ENCODE peak calls at places on chromosomes 7 and 10, in seven cellular contexts. J is fibroblast of lung, H is colonic mucosa, X is cardiac fibroblast, P is fibroblast of pulmonary artery, F is GM06990, G is Peyer's patch. I is an unnamed sample.
A peak's percentile ranks its signal among the peaks of the same experiment; 100 is the strongest.

GRCh38 chr10:79231908-79232307 is 115.4 kb upstream of the PPIF start:
- DNase-seq in G (no peak), J (no peak), P (no peak), H (no peak), F (no peak), X (no peak), I (no peak)

GRCh38 chr10:107701947-107702346 is 537.4 kb upstream of the SORCS1 start:
- DNase-seq in H (no peak), P (no peak), J (no peak), X (no peak), G (no peak), F (no peak), I (no peak)

GRCh38 chr10:114538544-114538906 is 119.5 kb downstream of the ABLIM1 start:
- DNase-seq in H (peak; percentile 90), P (no peak), G (peak; percentile 88), J (no peak), X (no peak), F (no peak), I (no peak)

GRCh38 chr10:77844713-77845454 is 81.7 kb downstream of the DLG5 start:
- DNase-seq in X (peak; percentile 84), G (peak; percentile 72), J (peak; percentile 91), P (peak; percentile 57), H (peak; percentile 72), F (no peak), I (no peak)

GRCh38 chr7:36303202-36304098 is 86.2 kb upstream of the ANLN start:
- DNase-seq in X (peak; percentile 94), F (no peak), H (peak; percentile 52), G (peak; percentile 64), J (peak; percentile 90), P (peak; percentile 94), I (peak; percentile 87)

GRCh38 chr7:20798081-20798693 is 11.5 kb upstream of the SP8 start:
- DNase-seq in H (peak; percentile 76), G (peak; percentile 65), X (peak; percentile 24), J (peak; percentile 39), P (no peak), F (peak; percentile 60), I (no peak)

GRCh38 chr10:75034131-75034512 is 77.3 kb upstream of the SAMD8 start:
- DNase-seq in F (no peak), P (no peak), G (no peak), X (no peak), J (no peak), H (no peak), I (no peak)

GRCh38 chr10:49446031-49446430 is 50.1 kb upstream of the DRGX start:
- DNase-seq in G (no peak), X (peak; percentile 33), P (peak; percentile 42), H (no peak), J (peak; percentile 56), F (no peak), I (no peak)

GRCh38 chr10:30816812-30817193 is 187.2 kb upstream of the LYZL2 start:
- DNase-seq in X (no peak), F (no peak), G (no peak), P (no peak), H (no peak), J (no peak), I (no peak)

GRCh38 chr7:112630565-112630964 is 149.8 kb downstream of the LSMEM1 start:
- DNase-seq in P (peak; percentile 78), F (no peak), H (no peak), X (peak; percentile 51), G (no peak), J (peak; percentile 7), I (no peak)

DNA sequence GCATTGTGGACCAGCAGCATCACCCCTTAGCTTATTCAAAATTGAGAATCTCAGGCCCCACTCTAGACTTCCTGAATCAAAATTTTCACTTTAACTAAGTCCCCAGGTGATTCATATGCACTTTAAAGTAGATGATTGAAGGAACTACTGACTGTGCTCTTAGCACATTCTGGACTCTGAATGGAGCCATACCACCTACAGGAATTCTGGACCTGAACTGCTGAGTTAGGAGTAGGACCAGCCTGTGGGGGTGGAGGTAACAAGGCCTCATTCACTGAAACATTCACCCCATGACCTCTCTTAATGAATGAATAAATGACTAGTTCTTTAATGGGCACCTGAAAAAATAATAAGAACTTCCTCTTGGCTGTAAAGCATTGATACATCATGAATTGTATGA is 7.3 kb downstream of the PDK4 start:
- DNase-seq in F (no peak), G (no peak), J (no peak), X (no peak), H (no peak), P (no peak), I (no peak)
- H3K4me3 ChIP-seq in F (no peak overlapping the region), G (peak overlapping the region; percentile 73), J (no peak overlapping the region), X (no peak overlapping the region), H (no peak overlapping the region), P (no peak overlapping the region), I (no peak overlapping the region)

GRCh38 chr7:151060113-151060415 is 675 bp downstream of the SLC4A2 start:
- DNase-seq in J (no peak), P (no peak), H (no peak), G (no peak), F (no peak), X (no peak), I (no peak)

GRCh38 chr7:151062111-151062398 is 2.7 kb downstream of the SLC4A2 start:
- DNase-seq in J (no peak), F (no peak), X (no peak), G (no peak), P (no peak), H (no peak), I (no peak)

GRCh38 chr7:151061241-151062110 is 2.1 kb downstream of the SLC4A2 start:
- DNase-seq in J (no peak), X (peak; percentile 28), G (no peak), F (no peak), P (no peak), H (peak; percentile 36), I (no peak)

GRCh38 chr7:151059362-151060112 is at the start of gene SLC4A2:
- DNase-seq in H (peak; percentile 83), X (peak; percentile 75), F (peak; percentile 86), J (peak; percentile 71), G (peak; percentile 88), P (peak; percentile 65), I (no peak)

DNA sequence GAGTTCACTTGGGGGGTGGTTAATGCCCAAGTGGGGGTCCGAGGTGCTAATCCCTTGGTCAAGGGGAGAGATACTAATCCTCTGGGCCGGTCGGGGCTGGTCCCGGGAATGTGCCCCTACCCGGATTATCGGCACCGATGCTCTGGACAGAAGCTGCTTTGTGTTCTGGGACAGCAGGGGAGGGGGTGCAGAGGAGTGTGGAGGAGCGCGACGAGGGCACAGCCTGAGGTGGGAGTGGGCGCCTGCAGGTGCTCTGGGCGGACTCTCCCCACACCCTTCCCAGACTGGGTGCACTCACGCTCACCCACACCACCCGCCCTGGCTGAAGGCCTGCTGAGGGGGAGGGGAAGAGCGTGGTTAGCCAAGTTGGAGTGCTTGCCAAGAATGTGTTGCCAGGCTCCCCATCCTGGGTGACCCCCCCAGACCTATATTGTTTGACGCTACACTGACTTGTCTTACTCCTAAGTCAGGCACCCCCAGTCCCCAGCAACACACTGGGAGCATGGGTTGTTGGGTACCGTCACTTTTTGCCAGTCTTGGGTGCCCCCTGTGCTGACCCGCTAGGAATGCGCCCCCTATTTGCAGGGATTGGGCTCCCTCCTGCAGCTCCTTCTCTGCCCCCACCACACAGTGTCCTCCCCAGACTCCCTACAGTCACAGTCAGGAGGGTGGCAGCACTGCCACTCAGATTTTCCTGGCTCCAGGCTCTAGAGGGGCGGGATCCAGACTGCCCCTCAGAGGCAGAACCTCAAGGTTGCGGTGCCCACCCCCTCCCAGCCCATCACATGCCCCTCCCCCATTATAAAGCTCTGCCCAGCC is 1.2 kb downstream of the SLC4A2 start:
- DNase-seq in F (no peak), J (peak; percentile 34), P (peak; percentile 64), X (peak; percentile 55), H (peak; percentile 72), G (no peak), I (no peak)
- TF ChIP-seq CTCF in F (peak; percentile 8), J (peak; percentile 5), P (peak; percentile 9), X (no peak), H (no peak), G (no peak), I (no peak)

DNA sequence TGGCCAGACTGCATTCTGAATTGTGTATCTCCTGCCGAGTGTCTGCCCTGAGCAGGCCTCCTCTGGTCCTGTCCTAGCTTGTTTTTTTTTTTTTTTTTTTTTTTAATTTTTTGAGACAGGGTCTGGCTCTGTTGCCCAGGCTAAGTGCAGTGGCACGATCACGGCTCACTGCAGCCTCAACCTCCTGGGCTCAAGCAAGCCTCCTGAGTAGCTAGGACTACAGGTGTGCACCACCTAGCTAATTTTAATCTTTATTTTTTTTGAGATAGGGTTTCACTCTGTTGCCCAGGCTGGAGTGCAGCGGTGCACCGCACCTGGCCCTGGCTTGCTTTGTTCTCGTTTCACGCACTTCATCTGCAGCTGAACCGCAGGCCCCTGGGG is 23.5 kb downstream of the COL26A1 start:
- DNase-seq in G (no peak), H (no peak), J (no peak), P (no peak), F (no peak), X (no peak), I (no peak)
- H3K4me3 ChIP-seq in G (no peak overlapping the region), H (no peak overlapping the region), J (no peak overlapping the region), P (no peak overlapping the region), F (no peak overlapping the region), X (no peak overlapping the region), I (no peak overlapping the region)

DNA sequence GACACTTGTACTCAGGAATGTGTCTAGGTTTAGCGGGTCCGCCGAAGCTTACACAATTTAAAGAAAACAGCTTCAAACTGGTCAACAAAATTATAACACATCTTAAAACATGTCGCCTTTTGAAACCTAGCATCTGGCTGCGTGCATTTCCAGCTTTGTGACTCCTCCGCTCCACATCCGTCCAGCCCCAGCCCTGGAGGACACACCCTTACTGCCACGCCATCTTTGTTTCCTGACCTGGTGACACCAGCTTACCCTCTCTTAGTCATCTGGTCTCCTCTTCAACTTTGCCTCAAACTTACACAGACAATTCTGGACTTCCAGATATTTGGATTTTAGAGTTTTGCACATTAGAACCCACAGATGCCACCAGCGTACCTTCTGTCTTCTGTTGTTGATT is 198.7 kb upstream of the VSTM2A start:
- DNase-seq in X (no peak), J (no peak), F (no peak), P (no peak), H (no peak), G (no peak), I (no peak)
- TF ChIP-seq CTCF in X (no peak), J (no peak), F (no peak), P (no peak), H (no peak), G (no peak), I (no peak)

GRCh38 chr10:4241724-4242345 is 456.8 kb upstream of the KLF6 start:
- DNase-seq in G (no peak), F (no peak), H (no peak), J (peak; percentile 100), X (peak; percentile 100), P (peak; percentile 100), I (peak; percentile 99)

GRCh38 chr10:4243169-4243568 is 458.2 kb upstream of the KLF6 start:
- DNase-seq in H (no peak), X (no peak), F (no peak), G (no peak), J (no peak), P (no peak), I (no peak)

GRCh38 chr10:4243651-4244050 is 458.6 kb upstream of the KLF6 start:
- DNase-seq in G (no peak), J (peak; percentile 100), P (peak; percentile 99), H (no peak), F (no peak), X (peak; percentile 98), I (peak; percentile 96)

GRCh38 chr10:4240641-4241197 is 455.7 kb upstream of the KLF6 start:
- DNase-seq in X (peak; percentile 75), F (no peak), H (no peak), P (peak; percentile 81), G (no peak), J (peak; percentile 93), I (peak; percentile 68)

GRCh38 chr10:4242561-4243035 is 457.6 kb upstream of the KLF6 start:
- DNase-seq in X (peak; percentile 83), G (no peak), J (peak; percentile 98), H (no peak), F (no peak), P (peak; percentile 84), I (peak; percentile 72)
- H3K4me3 ChIP-seq in X (no peak overlapping the region), G (no peak overlapping the region), J (peak overlapping the region; percentile 36), H (no peak overlapping the region), F (no peak overlapping the region), P (peak overlapping the region; percentile 29), I (peak overlapping the region; percentile 4)

I was measured in BJ.